ENCODE peak calls at places on chromosomes 4 and X, in four cellular contexts. B is GM12878, K is K562, F is GM12891. E is an unnamed sample.

GRCh38 chrX:63746278-63746677 is 38.7 kb downstream of the ARHGEF9 start:
- DNase-seq in K (no peak), B (no peak), F (no peak), E (no peak)

GRCh38 chr4:126591583-126591982 is 1041.2 kb upstream of the INTU start:
- DNase-seq in F (no peak), K (no peak), B (no peak), E (no peak)

GRCh38 chrX:17046478-17047097 is 100.1 kb downstream of the REPS2 start:
- DNase-seq in F (peak; percentile 5), K (peak; percentile 24), B (peak; percentile 21), E (peak; percentile 5)

GRCh38 chr4:138263438-138263837 is 21.3 kb upstream of the SLC7A11 start:
- DNase-seq in B (no peak), K (no peak), F (no peak), E (no peak)

GRCh38 chr4:95129708-95130343 is 372.1 kb downstream of the BMPR1B start:
- DNase-seq in B (no peak), K (no peak), F (no peak), E (no peak)

GRCh38 chr4:185993328-185993973 is 75.5 kb upstream of the TLR3 start:
- DNase-seq in B (no peak), K (no peak), F (no peak), E (no peak)

GRCh38 chr4:156686120-156686519 is 285.5 kb downstream of the PDGFC start:
- DNase-seq in B (no peak), F (no peak), K (no peak), E (no peak)

GRCh38 chr4:156718226-156718625 is 253.4 kb downstream of the PDGFC start:
- DNase-seq in B (no peak), K (no peak), F (no peak), E (no peak)

GRCh38 chrX:57451426-57452020 is 140.3 kb upstream of the ZXDB start:
- DNase-seq in B (no peak), K (no peak), F (no peak), E (no peak)

GRCh38 chrX:23637187-23637586 is 30.1 kb upstream of the PRDX4 start:
- DNase-seq in B (no peak), F (no peak), K (no peak), E (no peak)

GRCh38 chrX:45070116-45071007 is 130.3 kb downstream of the DIPK2B start:
- DNase-seq in B (peak; percentile 45), F (no peak), K (peak; percentile 10), E (no peak)

GRCh38 chr4:4677825-4678522 is 136.1 kb upstream of the STX18 start:
- DNase-seq in F (no peak), K (peak; percentile 29), B (no peak), E (no peak)

GRCh38 chr4:38491854-38492478 is 172.0 kb upstream of the KLF3 start:
- DNase-seq in F (no peak), B (no peak), K (no peak), E (no peak)

GRCh38 chr4:180234730-180235129 is 2008.5 kb upstream of the TENM3 start:
- DNase-seq in B (no peak), F (no peak), K (no peak), E (no peak)

GRCh38 chr4:6179362-6179761 is 21.0 kb downstream of the JAKMIP1 start:
- DNase-seq in B (no peak), K (no peak), F (no peak), E (no peak)

GRCh38 chr4:47334597-47335185 is 128.8 kb downstream of the COMMD8 start:
- DNase-seq in F (no peak), B (no peak), K (no peak), E (no peak)

GRCh38 chrX:53479295-53479694 is 45.1 kb upstream of the HSD17B10 start:
- DNase-seq in F (no peak), B (no peak), K (peak; percentile 40), E (no peak)

GRCh38 chrX:155857561-155857960 is 23.6 kb upstream of the VAMP7 start:
- DNase-seq in K (no peak), B (no peak), F (no peak), E (no peak)

GRCh38 chrX:129843459-129844306 is at the start of gene ZDHHC9:
- DNase-seq in K (peak; percentile 90), F (peak; percentile 76), B (peak; percentile 63), E (peak; percentile 64)

GRCh38 chr4:52869656-52870055 is 7.5 kb downstream of the RASL11B start:
- DNase-seq in F (no peak), B (no peak), K (no peak), E (no peak)

GRCh38 chr4:84479663-84480062 is 19.4 kb downstream of the NKX6-1 start:
- DNase-seq in F (no peak), K (no peak), B (no peak), E (no peak)

GRCh38 chr4:156294577-156294976 is 340.9 kb upstream of the CTSO start:
- DNase-seq in B (no peak), K (no peak), F (no peak), E (no peak)

GRCh38 chr4:140049924-140050681 is 103.9 kb downstream of the MAML3 start:
- DNase-seq in K (no peak), F (no peak), B (no peak), E (no peak)

GRCh38 chr4:128600996-128601857 is 208.3 kb upstream of the JADE1 start:
- DNase-seq in K (peak; percentile 53), B (no peak), F (no peak), E (no peak)

GRCh38 chr4:147682755-147683154 is 1.2 kb downstream of the PRMT9 start:
- DNase-seq in F (no peak), K (no peak), B (no peak), E (no peak)

GRCh38 chr4:100707786-100708185 is 190.0 kb upstream of the EMCN start:
- DNase-seq in K (no peak), B (no peak), F (no peak), E (no peak)

DNA sequence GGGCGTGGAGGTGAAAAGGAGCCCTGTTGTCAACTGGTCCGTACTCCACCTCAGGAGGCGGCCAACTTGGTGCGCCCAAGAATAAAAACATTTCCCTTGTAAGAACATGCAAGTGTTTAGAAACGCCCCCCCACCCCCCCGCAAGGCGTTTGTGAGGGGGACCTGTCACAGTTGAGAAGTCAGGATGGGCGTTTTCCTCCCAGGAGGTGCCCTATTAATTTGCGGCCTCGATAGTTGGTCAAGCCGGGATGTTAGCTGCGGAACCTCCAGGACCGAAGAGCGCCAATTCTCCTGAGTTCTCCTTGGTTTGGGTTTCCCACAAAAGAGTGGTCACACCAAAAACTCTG is 651 bp upstream of the SAP30 start:
- DNase-seq in K (peak; percentile 32), F (peak; percentile 26), B (no peak), E (no peak)
- TF ChIP-seq POLR2A in K (no peak), F (no peak), B (peak; percentile 19), E (no peak)

DNA sequence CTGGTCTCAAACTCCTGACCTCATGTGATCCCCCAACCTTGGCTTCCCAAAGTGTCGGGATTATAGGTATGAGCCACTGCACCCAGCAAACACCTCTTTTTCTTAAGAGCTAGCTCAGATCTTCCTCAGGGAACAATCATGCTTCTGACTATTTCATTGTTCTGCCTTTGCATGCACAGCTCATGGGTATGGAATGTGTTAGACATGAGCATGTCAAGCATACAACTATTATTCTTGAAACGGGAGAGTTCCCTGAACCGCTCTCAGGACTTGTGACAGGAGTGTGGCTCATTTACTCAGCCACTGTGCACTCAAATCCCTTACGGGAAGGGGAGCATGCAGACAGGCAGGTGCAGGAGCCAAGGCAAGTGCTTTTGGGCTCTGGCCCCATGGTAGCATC is 231.7 kb upstream of the TAPT1 start:
- DNase-seq in K (no peak), F (no peak), B (no peak), E (no peak)
- TF ChIP-seq TAF1 in K (no peak), F (no peak), B (no peak), E (no peak)

GRCh38 chr4:153728151-153728550 is 31.7 kb downstream of the RNF175 start:
- DNase-seq in K (no peak), F (no peak), B (no peak), E (no peak)

GRCh38 chr4:153724606-153725005 is 35.2 kb downstream of the RNF175 start:
- DNase-seq in B (no peak), K (no peak), F (no peak), E (no peak)

GRCh38 chr4:153725811-153726154 is 34.0 kb downstream of the RNF175 start:
- DNase-seq in K (no peak), F (no peak), B (no peak), E (no peak)

GRCh38 chr4:153722036-153722435 is 37.8 kb downstream of the RNF175 start:
- DNase-seq in B (no peak), F (no peak), K (no peak), E (no peak)

DNA sequence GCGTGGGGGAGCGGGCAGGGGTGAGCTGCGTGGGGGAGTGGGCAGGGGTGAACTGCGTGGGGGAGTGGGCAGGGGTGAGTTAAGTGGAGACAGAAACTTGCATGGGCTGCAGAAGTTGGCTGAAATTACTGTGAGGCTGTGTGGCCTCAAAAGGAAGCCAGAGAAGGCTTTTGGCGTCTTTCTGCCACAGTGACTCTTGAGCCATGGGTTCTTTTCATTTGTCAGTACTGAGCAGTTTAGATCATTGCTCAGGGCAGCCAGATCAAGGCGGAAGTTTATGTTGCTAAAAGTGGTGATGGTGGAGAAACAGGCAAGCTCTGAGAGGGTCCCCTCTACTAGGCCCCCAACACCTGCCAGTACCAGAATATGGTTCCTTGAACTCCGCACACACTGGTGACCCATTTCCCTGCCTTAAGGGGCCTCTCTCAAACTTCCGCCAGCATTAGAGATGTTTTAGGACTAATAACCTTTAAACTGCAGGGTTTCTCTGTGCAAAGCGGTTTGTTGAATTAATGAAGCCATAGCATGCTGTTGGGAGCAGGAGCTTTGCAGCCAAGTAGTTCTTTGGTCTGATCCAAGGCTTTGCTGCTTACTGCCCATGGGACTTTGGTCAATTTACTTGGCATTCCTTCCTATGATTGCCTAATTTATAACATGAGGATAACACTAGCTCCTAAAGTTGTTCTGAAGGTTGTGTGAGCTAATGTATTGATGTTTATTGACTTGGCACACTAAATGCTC is 34.6 kb downstream of the RNF175 start:
- DNase-seq in F (no peak), K (no peak), B (no peak), E (no peak)
- TF ChIP-seq POLR2AphosphoS5 in F (no peak), K (no peak), B (no peak), E (no peak)

GRCh38 chr4:145735777-145736176 is 55.8 kb downstream of the C4orf51 start:
- DNase-seq in K (no peak), B (no peak), F (no peak), E (no peak)

GRCh38 chr4:145735330-145735638 is 55.3 kb downstream of the C4orf51 start:
- DNase-seq in K (no peak), F (no peak), B (no peak), E (no peak)

GRCh38 chr4:145732895-145733880 is 53.2 kb downstream of the C4orf51 start:
- DNase-seq in F (peak; percentile 87), K (peak; percentile 94), B (peak; percentile 35), E (peak; percentile 88)

GRCh38 chr4:145734051-145734450 is 54.1 kb downstream of the C4orf51 start:
- DNase-seq in B (no peak), F (no peak), K (no peak), E (no peak)

DNA sequence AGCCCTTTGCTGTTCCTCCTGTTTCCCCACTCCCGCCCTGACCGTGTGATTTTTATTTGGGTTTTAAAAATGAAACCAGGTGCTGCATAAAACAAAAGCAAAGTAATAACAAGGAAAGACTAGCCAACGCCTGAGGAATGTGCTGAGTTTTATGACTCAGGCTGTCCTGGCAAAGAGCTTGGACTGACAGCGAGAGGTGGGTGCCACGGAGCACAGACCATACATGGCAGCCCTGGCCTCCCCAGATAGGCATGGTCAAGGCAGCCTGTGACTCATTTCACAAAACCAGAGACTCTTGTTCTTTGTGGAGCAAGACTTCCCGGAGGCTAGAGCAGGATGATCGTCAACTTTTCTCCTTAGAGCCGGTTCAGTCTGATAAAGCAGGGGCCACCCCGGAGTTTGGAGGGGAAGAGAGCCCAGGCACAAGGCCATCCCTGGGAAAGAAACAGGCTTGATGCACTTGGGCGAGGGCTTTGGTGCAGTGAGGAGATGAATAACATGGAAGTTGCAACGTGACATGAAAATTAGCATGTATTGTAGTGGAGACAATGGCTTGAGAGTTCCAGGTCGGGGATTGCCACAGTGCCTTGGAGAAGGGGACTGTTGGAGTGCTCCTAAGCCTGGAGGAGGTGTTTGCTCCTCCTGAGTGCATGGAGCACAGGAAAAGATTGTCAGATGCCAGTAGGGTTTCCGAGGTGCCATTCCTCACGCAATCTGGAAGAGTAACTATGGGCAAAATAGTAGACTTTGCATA is 54.8 kb downstream of the C4orf51 start:
- DNase-seq in K (no peak), F (no peak), B (peak; percentile 27), E (no peak)
- TF ChIP-seq POLR2A in K (no peak), F (no peak), B (no peak), E (no peak)